ENCODE peak calls at places on chromosomes 13 and 19, in four cellular contexts. F is HepG2, Q is H1, M is SK-N-SH. U is an unnamed sample.

GRCh38 chr19:3179739-3180293 is 1.2 kb downstream of the S1PR4 start:
- DNase-seq in Q (no peak), F (no peak), M (no peak), U (no peak)

GRCh38 chr13:24104723-24105122 is 55.8 kb upstream of the SPATA13 start:
- DNase-seq in Q (no peak), F (no peak), M (no peak), U (no peak)

GRCh38 chr13:23350009-23350408 is 83.5 kb downstream of the SACS start:
- DNase-seq in Q (no peak), F (no peak), M (no peak), U (no peak)

GRCh38 chr19:44947041-44947581 is 1.3 kb downstream of the APOC2 start:
- DNase-seq in Q (no peak), M (no peak), F (no peak), U (no peak)

GRCh38 chr13:46129955-46130354 is 25.1 kb upstream of the CPB2 start:
- DNase-seq in M (no peak), Q (no peak), F (no peak), U (no peak)

GRCh38 chr13:97267418-97268059 is 45.4 kb downstream of the MBNL2 start:
- DNase-seq in Q (peak), M (no peak), F (no peak), U (no peak)

GRCh38 chr13:84821261-84821660 is 939.0 kb upstream of the SLITRK1 start:
- DNase-seq in F (no peak), Q (no peak), M (peak), U (no peak)

GRCh38 chr13:26688286-26688685 is 72.3 kb downstream of the GPR12 start:
- DNase-seq in M (no peak), F (no peak), Q (no peak), U (no peak)

GRCh38 chr13:74080762-74081161 is 53.4 kb downstream of the KLF12 start:
- DNase-seq in Q (no peak), F (no peak), M (no peak), U (no peak)

GRCh38 chr13:51148223-51148951 is 37.3 kb upstream of the C13orf42 start:
- DNase-seq in F (no peak), Q (peak), M (peak), U (no peak)

GRCh38 chr19:52142001-52142595 is 2.4 kb upstream of the ZNF616 start:
- DNase-seq in M (no peak), Q (no peak), F (no peak), U (no peak)

GRCh38 chr19:5287066-5287465 is 53.5 kb downstream of the PTPRS start:
- DNase-seq in Q (no peak), F (no peak), M (no peak), U (peak)

GRCh38 chr19:44576843-44577565 is 36.4 kb upstream of the IGSF23 start:
- DNase-seq in Q (no peak), M (peak), F (peak), U (no peak)

GRCh38 chr13:66826398-66826797 is 403.7 kb downstream of the PCDH9 start:
- DNase-seq in M (no peak), F (no peak), Q (no peak), U (no peak)

GRCh38 chr13:40190656-40191100 is 475.8 kb downstream of the FOXO1 start:
- DNase-seq in Q (no peak), M (peak), F (peak), U (no peak)

GRCh38 chr19:53865523-53865917 is 2.2 kb upstream of the MYADM start:
- DNase-seq in M (no peak), Q (no peak), F (peak), U (no peak)

GRCh38 chr13:51976890-51977289 is 34.4 kb downstream of the ATP7B start:
- DNase-seq in M (no peak), Q (no peak), F (no peak), U (no peak)

GRCh38 chr19:6551607-6552450 is 21.0 kb downstream of the TNFSF9 start:
- DNase-seq in M (peak), Q (peak), F (peak), U (no peak)

GRCh38 chr13:25210842-25211241 is 38.8 kb upstream of the AMER2 start:
- DNase-seq in F (no peak), Q (no peak), M (no peak), U (no peak)

GRCh38 chr19:47780215-47780551 is 1.7 kb downstream of the SELENOW start:
- DNase-seq in F (no peak), M (no peak), Q (no peak), U (no peak)

GRCh38 chr19:47778954-47779351 is 450 bp downstream of the SELENOW start:
- DNase-seq in Q (no peak), F (no peak), M (peak), U (no peak)

GRCh38 chr19:47776568-47776967 is 1.9 kb upstream of the SELENOW start:
- DNase-seq in Q (no peak), F (peak), M (no peak), U (no peak)

GRCh38 chr19:47779524-47780214 is 1.2 kb downstream of the SELENOW start:
- DNase-seq in M (no peak), F (no peak), Q (no peak), U (no peak)

DNA sequence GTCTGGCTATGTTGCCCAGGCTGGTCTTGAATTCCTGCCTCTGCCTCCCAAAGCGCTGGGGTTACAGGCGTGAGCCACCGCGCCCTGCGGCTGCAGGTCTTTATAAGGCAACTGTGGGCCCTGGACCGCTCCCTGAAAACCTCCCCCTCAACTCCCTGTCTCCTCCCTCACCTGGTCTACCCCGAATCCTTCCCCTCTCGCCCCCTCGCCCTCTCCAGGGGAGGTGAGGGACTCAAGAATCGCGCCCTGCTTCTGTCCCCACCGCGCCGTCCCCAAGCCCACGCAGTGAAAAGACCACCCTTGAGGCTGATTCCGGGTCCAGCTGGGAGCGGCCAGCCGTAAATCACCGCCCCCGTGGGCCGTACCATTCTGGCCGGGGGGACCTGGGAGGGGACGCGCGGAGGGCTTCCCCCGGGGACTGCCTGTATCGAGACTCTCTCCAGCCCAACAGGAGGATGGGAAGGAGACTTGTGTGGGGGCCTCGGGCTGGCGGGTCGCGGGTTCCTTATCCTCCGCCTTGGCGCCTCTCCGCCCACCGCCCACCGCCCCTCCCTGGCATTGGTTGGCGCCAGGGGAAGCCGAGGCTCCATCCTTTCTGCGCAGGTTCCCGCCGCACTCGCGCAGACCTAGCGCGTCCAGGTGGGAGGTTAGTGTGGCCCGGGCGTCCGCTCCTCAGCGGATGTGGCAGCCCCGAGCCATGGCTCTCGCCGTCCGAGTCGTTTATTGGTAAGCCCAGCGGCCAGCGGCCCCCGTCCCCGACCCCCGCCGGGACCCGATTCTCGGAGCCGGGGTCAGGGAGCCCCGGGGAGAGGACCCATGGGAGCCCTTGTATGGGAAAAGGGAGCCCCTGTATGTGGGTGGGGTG is at the start of gene SELENOW:
- DNase-seq in F (peak), M (peak), Q (peak), U (peak)
- TF ChIP-seq TCF12 in F (no peak), M (no peak), Q (no peak), U (peak)

GRCh38 chr19:58274771-58275199 is 4.0 kb upstream of the ZNF8 start:
- DNase-seq in F (no peak), Q (no peak), M (no peak), U (no peak)
- TF ChIP-seq USF2 in F (no peak), Q (no peak), M (no peak), U (no peak)

DNA sequence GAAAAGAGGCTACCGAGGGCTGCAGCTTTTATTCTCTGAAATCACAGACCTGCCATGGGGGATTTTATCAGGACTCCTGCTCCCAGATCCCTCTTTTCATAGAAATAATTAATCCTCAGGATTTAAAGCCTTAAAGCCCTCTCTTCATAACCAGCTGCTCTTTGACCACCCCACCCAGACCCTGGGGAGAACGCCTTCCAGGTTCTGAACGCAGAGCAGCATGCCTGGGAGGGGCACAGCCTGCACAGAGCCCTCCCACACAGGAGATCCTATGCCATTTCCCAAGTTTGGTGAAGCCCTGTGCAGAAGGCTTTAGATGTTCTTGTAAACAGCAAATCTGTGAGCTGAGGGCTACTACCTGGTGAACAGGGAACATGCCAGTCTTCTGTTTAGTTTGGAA is 91.0 kb downstream of the STOML3 start:
- DNase-seq in M (no peak), Q (no peak), F (no peak), U (no peak)
- TF ChIP-seq TCF12 in M (no peak), Q (no peak), F (no peak), U (no peak)

DNA sequence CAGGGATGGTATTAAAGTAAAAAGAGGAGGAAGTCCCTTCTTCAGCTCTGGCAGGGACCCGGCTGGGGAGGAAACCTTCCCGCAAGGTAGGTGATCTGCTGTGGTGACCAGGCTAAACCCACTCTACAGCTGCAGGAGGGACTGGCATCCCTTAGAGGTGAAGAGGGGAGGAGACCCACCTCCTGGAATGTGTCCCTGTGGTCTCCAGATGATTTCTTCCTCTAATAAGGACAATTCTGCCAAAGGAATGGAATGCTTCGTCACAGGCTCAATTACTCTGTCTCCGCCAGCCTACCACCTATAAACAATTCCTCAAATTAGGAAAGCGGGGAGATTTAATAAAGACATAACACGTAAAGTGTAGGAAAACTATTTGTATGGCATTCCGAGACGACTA is 629 bp upstream of the PDS5B start:
- DNase-seq in F (no peak), M (no peak), Q (no peak), U (no peak)
- TF ChIP-seq USF2 in F (no peak), M (no peak), Q (no peak), U (no peak)

DNA sequence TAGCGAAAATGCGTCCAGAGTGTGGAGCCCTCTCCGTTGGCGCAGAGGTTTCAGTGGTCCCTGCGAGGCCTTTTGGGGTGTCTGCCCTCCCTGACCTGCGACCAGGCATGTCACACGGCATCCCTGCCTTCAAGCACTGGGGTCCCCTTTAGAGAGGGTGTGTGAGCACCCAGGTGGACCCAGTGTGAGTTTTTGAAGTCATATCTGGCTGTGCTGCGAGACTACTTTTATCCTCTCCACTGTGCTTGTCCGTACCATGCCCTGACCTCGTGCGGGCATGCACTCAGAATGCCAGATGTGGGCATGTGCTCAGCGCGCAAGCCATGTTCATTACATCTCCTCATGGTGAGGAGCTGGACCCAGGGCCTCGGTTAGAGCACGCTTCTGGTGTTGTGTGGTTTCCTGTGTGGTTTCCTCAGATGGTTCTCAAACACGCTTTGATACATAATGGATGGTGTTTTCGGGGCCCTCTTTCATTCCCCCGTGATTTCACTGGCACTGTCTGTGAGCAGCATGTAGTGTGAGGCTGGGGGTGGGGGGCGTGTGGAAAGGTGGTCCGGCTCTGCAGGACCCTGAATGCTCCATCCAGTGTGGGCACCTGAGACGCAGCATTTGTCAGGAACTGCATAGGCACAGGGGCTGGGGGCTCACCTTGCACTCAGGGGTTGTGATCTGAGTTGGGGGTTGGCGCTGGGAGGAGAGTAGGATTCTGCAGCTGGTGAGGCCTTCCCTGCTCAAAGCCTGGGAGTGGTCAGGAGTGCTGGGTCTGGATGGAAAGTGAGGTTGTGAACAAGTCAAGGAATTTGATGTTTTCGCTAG is 2.3 kb downstream of the TFDP1 start:
- DNase-seq in F (no peak), Q (peak), M (no peak), U (no peak)
- TF ChIP-seq TCF12 in F (no peak), Q (no peak), M (no peak), U (no peak)

GRCh38 chr19:12841094-12841493 is 2.8 kb downstream of the MAST1 start:
- DNase-seq in M (peak), Q (peak), F (no peak), U (no peak)
- TF ChIP-seq USF2 in M (no peak), Q (no peak), F (no peak), U (no peak)

GRCh38 chr19:19655641-19656343 is 7.7 kb downstream of the ATP13A1 start:
- DNase-seq in Q (no peak), F (no peak), M (peak), U (no peak)

GRCh38 chr19:19659646-19660245 is 3.7 kb downstream of the ATP13A1 start:
- DNase-seq in F (no peak), M (no peak), Q (peak), U (no peak)

GRCh38 chr19:19655051-19655594 is 8.4 kb downstream of the ATP13A1 start:
- DNase-seq in F (no peak), Q (no peak), M (peak), U (no peak)

GRCh38 chr19:19656451-19657396 is 6.8 kb downstream of the ATP13A1 start:
- DNase-seq in M (peak), Q (no peak), F (no peak), U (no peak)

GRCh38 chr19:19657397-19657783 is 6.1 kb downstream of the ATP13A1 start:
- DNase-seq in F (no peak), Q (no peak), M (peak), U (no peak)
- TF ChIP-seq TCF12 in F (no peak), Q (no peak), M (no peak), U (no peak)

U was measured in GM12878.